ENCODE peak calls at places on chromosomes 3 and 15, in eight cellular contexts. E is uterus, T is mucosa of descending colon, I is cardiac muscle cell, C is neuronal stem cell, Z is upper lobe of right lung, B is RWPE2, N is SJSA1. A is an unnamed sample. For H3K36me3, the result is how much of the 10 kb centered on the place peaks cover.

GRCh38 chr3:147538034-147538433 is 128.9 kb downstream of the ZIC1 start:
- DNase-seq in E (no peak), Z (no peak), T (no peak), B (no peak), I (no peak), N (no peak), C (no peak), A (no peak)

GRCh38 chr3:32239638-32240550 is 1.4 kb downstream of the CMTM8 start:
- DNase-seq in C (peak), N (no peak), B (no peak), Z (no peak), T (peak), E (no peak), I (peak), A (no peak)

GRCh38 chr3:161475905-161476304 is 20.7 kb upstream of the OTOL1 start:
- DNase-seq in N (no peak), T (no peak), E (no peak), C (no peak), Z (no peak), I (peak), B (no peak), A (no peak)

GRCh38 chr3:159186581-159186980 is 384.7 kb downstream of the MFSD1 start:
- DNase-seq in C (no peak), I (no peak), Z (no peak), E (no peak), N (no peak), T (no peak), B (no peak), A (no peak)

GRCh38 chr3:184981071-184981470 is 169.1 kb downstream of the VPS8 start:
- DNase-seq in Z (no peak), E (no peak), C (no peak), B (no peak), I (no peak), N (no peak), T (peak), A (no peak)

GRCh38 chr15:33131880-33132279 is 62.6 kb downstream of the FMN1 start:
- DNase-seq in T (peak), Z (no peak), I (no peak), C (no peak), N (no peak), B (no peak), E (no peak), A (no peak)

GRCh38 chr3:54294214-54294613 is 171.9 kb downstream of the CACNA2D3 start:
- DNase-seq in N (no peak), T (no peak), B (no peak), I (no peak), E (no peak), Z (no peak), C (no peak), A (no peak)

GRCh38 chr3:12893247-12893646 is 51.9 kb upstream of the RPL32 start:
- DNase-seq in T (no peak), N (no peak), Z (no peak), C (no peak), B (no peak), I (no peak), E (no peak), A (no peak)

GRCh38 chr3:48656841-48657281 is 5.8 kb downstream of the CELSR3 start:
- DNase-seq in N (no peak), T (no peak), C (no peak), I (no peak), Z (no peak), B (no peak), E (no peak), A (no peak)

GRCh38 chr15:41892621-41893421 is 1.0 kb downstream of the SPTBN5 start:
- DNase-seq in C (no peak), T (peak), I (no peak), N (no peak), B (peak), E (no peak), Z (peak), A (no peak)

GRCh38 chr3:30578479-30578878 is 27.9 kb upstream of the TGFBR2 start:
- DNase-seq in B (no peak), T (peak), Z (no peak), N (peak), I (no peak), C (no peak), E (peak), A (peak)

GRCh38 chr3:114219741-114220140 is 17.6 kb downstream of the ZNF80 start:
- DNase-seq in N (no peak), I (peak), Z (no peak), B (no peak), T (no peak), E (no peak), C (no peak), A (no peak)
- H3K4me3 ChIP-seq in N (no peak), I (no peak), Z (no peak), B (no peak), T (no peak), E (no peak), C (no peak), A (no peak)

GRCh38 chr3:112597945-112598344 is 36.1 kb downstream of the SLC35A5 start:
- DNase-seq in I (no peak), N (no peak), Z (no peak), E (no peak), T (no peak), C (no peak), B (no peak), A (no peak)

GRCh38 chr3:112598731-112599130 is 36.9 kb downstream of the SLC35A5 start:
- DNase-seq in B (no peak), N (no peak), T (no peak), Z (no peak), I (no peak), C (no peak), E (no peak), A (no peak)

GRCh38 chr3:112593258-112593657 is 31.4 kb downstream of the SLC35A5 start:
- DNase-seq in I (no peak), B (no peak), Z (no peak), C (no peak), E (no peak), N (no peak), T (no peak), A (no peak)

DNA sequence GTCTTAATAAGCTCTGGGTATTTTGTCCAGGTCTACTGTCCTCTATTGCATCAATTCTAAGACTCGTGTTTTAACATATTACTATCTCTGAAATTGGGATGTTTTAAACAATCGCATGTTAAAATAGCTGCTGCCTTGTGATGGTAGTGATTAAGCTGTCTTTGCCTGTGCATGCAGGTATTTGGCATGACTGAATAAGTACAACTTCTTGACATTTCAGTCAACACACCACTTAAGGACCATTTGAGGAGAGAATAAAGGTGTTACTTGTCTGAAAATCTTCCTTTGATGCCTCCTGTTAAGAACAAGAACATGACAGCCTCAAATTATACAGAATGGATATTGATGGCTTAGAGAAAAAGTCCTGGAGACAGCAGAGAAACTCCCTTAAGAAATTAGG is 33.0 kb downstream of the SLC35A5 start:
- DNase-seq in I (peak), B (no peak), E (no peak), Z (no peak), N (no peak), T (no peak), C (no peak), A (no peak)
- H3K36me3 ChIP-seq in I (under half), B (under half), E (under half), Z (under half), N (under half), T (under half), C (under half), A (under half)

GRCh38 chr15:74229686-74230085 is 6.4 kb upstream of the CCDC33 start:
- DNase-seq in E (no peak), N (no peak), I (no peak), T (no peak), Z (no peak), C (no peak), B (no peak), A (no peak)
- H3K4me3 ChIP-seq in E (no peak), N (no peak), I (no peak), T (no peak), Z (no peak), C (no peak), B (no peak), A (no peak)

DNA sequence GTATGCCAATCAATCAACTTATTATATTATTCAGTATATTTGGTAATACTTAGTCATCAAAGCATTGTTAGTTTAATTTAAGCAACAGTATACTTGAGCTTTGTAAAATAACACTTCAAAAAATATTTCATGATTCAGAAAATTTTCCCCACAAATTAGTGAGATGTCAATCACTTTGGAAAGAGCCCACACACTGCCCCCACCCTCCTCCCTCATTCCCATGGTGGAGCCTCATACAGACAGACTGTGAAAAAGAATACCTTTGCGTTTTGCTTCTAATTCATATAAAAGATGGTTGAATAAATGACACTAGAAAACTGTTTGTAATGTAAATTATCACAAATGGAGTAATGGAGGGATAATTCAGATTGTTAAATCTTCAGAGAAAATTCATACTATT is 43.3 kb upstream of the MYO5C start:
- DNase-seq in T (no peak), C (no peak), N (no peak), I (no peak), Z (no peak), E (no peak), B (no peak), A (no peak)
- H3K36me3 ChIP-seq in T (under half), C (under half), N (under half), I (under half), Z (under half), E (under half), B (under half), A (under half)

GRCh38 chr15:70473623-70474366 is 289.6 kb downstream of the UACA start:
- DNase-seq in C (no peak), I (no peak), N (no peak), E (peak), Z (no peak), T (no peak), B (no peak), A (no peak)

GRCh38 chr15:70474367-70474681 is 289.0 kb downstream of the UACA start:
- DNase-seq in I (no peak), T (no peak), N (no peak), B (no peak), E (peak), C (no peak), Z (no peak), A (no peak)

GRCh38 chr15:70475439-70475781 is 287.9 kb downstream of the UACA start:
- DNase-seq in I (no peak), B (no peak), C (no peak), Z (no peak), T (no peak), E (no peak), N (no peak), A (no peak)

GRCh38 chr15:70475921-70476320 is 287.4 kb downstream of the UACA start:
- DNase-seq in N (no peak), C (no peak), I (no peak), Z (no peak), T (no peak), B (no peak), E (no peak), A (no peak)

DNA sequence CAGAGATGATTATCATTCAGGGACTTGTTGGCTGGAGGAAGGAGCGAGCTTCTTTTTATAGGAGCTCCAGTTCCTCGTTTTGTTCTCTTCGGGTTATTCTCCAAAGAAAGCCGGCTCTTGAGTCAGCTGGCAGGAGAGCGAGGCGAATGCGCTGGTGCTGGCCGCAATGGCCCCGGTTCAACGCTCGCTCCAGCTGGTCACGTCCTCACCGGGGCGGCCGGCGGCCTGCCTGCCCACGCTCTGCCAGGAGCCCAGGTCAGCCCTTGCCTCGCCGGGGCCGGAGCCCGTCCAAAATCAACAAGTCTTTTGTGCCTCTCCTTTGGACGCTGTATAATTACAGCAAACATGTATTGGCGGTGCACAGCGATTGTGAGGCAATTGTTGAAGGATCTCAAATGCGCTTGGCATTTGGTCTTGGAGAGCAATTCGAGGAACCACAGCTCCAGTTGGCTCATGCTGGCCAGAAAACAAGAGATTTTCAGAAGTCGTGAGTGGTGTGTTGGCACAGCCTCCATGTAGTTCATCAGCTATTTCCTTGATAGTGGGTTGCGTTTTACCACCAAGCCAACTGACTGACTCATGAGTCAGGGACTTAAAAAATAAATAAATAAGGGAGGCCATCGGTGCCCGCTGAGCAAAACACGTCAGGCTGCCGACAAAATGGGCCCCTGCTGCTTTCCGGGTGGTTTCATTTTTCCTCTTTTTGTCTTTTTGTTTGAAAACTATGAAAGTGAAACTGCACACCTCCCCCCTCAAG is 288.5 kb downstream of the UACA start:
- DNase-seq in E (peak), N (peak), I (no peak), T (peak), B (peak), Z (peak), C (no peak), A (peak)
- H3K4me3 ChIP-seq in E (no peak), N (peak), I (no peak), T (no peak), B (no peak), Z (peak), C (no peak), A (no peak)

GRCh38 chr15:77742127-77742526 is 109.4 kb upstream of the LINGO1 start:
- DNase-seq in I (no peak), Z (no peak), C (no peak), E (no peak), T (no peak), B (no peak), N (no peak), A (no peak)
- H3K36me3 ChIP-seq in I (under half), Z (under half), C (under half), E (under half), T (under half), B (under half), N (under half), A (under half)

DNA sequence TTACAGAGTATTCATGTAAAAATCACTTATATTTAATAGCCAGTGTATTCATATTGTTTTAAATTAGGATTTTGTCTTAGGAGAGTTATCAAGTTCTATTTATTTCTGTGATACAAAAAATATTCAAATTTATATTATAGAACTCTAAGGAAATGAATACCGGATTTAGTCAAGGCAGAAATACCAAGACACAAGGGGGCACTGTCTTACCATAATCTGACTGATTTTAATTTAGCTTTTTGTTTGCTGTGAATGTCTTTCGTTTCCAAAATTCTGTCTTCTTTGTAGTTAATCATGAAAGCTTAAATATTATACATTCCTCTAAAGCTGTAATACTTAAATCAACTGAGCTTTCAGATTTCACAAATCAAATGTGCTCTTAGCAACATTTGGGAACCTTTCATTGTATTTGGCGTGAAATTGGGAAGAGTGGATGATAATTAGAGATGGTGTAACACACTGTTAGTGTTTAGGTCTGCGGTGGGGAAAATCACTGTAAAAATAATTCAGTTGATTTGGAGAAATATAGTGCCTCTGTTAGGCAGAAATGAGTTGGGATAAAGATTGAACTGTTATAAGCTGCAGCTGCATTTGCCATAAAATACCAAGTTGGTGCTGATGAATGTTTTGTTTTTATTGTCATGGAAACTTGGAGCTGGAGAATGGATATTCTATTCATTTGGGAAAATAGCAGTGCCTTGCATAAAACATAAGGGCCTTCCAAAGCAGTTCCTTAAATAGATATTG is 228.1 kb downstream of the TCF12 start:
- DNase-seq in Z (no peak), N (peak), I (peak), B (no peak), E (no peak), T (peak), C (no peak), A (no peak)
- H3K4me3 ChIP-seq in Z (no peak), N (no peak), I (no peak), B (no peak), E (no peak), T (no peak), C (no peak), A (no peak)

GRCh38 chr3:141402476-141403171 is 34.3 kb downstream of the ZBTB38 start:
- DNase-seq in C (peak), B (no peak), I (peak), Z (peak), T (peak), N (peak), E (peak), A (no peak)
- H3K36me3 ChIP-seq in C (under half), B (half or more), I (under half), Z (under half), T (under half), N (half or more), E (under half), A (under half)

DNA sequence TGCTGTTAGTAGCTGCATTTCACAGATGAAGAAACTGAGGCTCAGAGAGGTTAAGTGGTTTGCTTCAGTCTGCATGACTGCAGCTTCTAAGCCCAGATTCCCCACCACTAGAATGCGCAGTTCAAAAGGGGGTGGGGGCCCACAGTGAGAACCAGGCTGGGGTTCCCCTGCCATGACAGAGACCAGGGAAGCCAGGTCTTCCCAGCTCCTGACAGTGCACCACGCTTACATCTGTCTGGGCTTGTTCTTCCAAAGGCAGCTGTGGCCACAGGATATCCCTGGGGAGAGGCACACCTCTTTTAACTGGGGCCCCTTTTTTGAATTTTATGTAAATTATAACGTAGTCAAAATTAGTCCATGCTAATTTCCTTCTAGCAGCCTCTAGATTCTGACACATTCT is 5.3 kb downstream of the PLEKHO2 start:
- DNase-seq in T (no peak), I (no peak), B (no peak), Z (no peak), C (no peak), E (no peak), N (no peak), A (no peak)
- H3K4me3 ChIP-seq in T (no peak), I (no peak), B (no peak), Z (no peak), C (no peak), E (no peak), N (no peak), A (no peak)

GRCh38 chr15:92941668-92942067 is 41.5 kb downstream of the CHD2 start:
- DNase-seq in N (no peak), Z (no peak), T (no peak), E (no peak), C (no peak), I (no peak), B (no peak), A (no peak)
- H3K36me3 ChIP-seq in N (half or more), Z (half or more), T (under half), E (under half), C (under half), I (half or more), B (half or more), A (under half)

A was measured in kidney epithelial cell.